ENCODE peak calls at places on chromosomes 7 and 10, in seven cellular contexts. J is endothelial cell of umbilical vein, N is K562, W is HCT116, B is HepG2, Q is SK-N-SH, I is H1. H is an unnamed sample.

GRCh38 chr7:43869898-43870240 is 552 bp upstream of the MRPS24 start:
- DNase-seq in Q (no peak), J (no peak), B (no peak), W (no peak), N (no peak), I (no peak), H (no peak)

GRCh38 chr10:32077896-32078295 is 21.7 kb upstream of the KIF5B start:
- DNase-seq in J (no peak), I (no peak), B (peak; percentile 21), Q (no peak), W (no peak), N (no peak), H (no peak)

GRCh38 chr7:105678811-105679495 is 97.7 kb upstream of the EFCAB10 start:
- DNase-seq in B (no peak), W (no peak), I (no peak), Q (no peak), J (peak; percentile 69), N (no peak), H (no peak)

GRCh38 chr7:21912305-21912704 is 33.4 kb downstream of the CDCA7L start:
- DNase-seq in I (no peak), J (no peak), B (no peak), W (no peak), Q (no peak), N (no peak), H (no peak)

GRCh38 chr10:71796749-71797405 is 23.6 kb upstream of the VSIR start:
- DNase-seq in Q (no peak), B (no peak), W (no peak), J (no peak), N (peak; percentile 58), I (no peak), H (no peak)

GRCh38 chr7:29091722-29092121 is 54.6 kb downstream of the CPVL start:
- DNase-seq in I (no peak), J (no peak), Q (no peak), N (no peak), B (no peak), W (no peak), H (no peak)

GRCh38 chr7:146937836-146938235 is 821.2 kb downstream of the CNTNAP2 start:
- DNase-seq in B (no peak), J (no peak), Q (no peak), N (no peak), W (no peak), I (no peak), H (no peak)

GRCh38 chr10:130479906-130480305 is 343.7 kb downstream of the GLRX3 start:
- DNase-seq in B (no peak), N (no peak), W (no peak), I (no peak), Q (no peak), J (no peak), H (no peak)

GRCh38 chr10:113335603-113336002 is 217.2 kb upstream of the HABP2 start:
- DNase-seq in J (peak; percentile 63), W (no peak), N (no peak), Q (no peak), I (no peak), B (no peak), H (no peak)

GRCh38 chr10:21681156-21681555 is 147.1 kb downstream of the MLLT10 start:
- DNase-seq in J (no peak), Q (no peak), W (no peak), I (no peak), B (no peak), N (no peak), H (no peak)

GRCh38 chr7:1922071-1922869 is 252.2 kb downstream of the ELFN1 start:
- DNase-seq in N (no peak), Q (peak; percentile 93), W (no peak), J (no peak), I (no peak), B (no peak), H (no peak)

GRCh38 chr10:131744356-131744755 is 156.5 kb upstream of the PPP2R2D start:
- DNase-seq in B (no peak), N (no peak), I (no peak), Q (no peak), W (no peak), J (no peak), H (no peak)

GRCh38 chr7:594920-595620 is 75.4 kb upstream of the PDGFA start:
- DNase-seq in N (no peak), J (no peak), I (no peak), Q (no peak), B (no peak), W (no peak), H (no peak)

GRCh38 chr7:116327751-116328150 is 117.4 kb downstream of the TES start:
- DNase-seq in Q (no peak), I (no peak), N (no peak), W (peak; percentile 29), B (no peak), J (peak; percentile 97), H (no peak)

GRCh38 chr7:106419455-106420182 is 134.8 kb upstream of the NAMPT start:
- DNase-seq in B (no peak), Q (no peak), W (no peak), J (no peak), N (no peak), I (no peak), H (no peak)

GRCh38 chr10:54908019-54908418 is 107.0 kb upstream of the PCDH15 start:
- DNase-seq in Q (no peak), N (no peak), J (no peak), B (no peak), I (no peak), W (no peak), H (no peak)

GRCh38 chr7:47619806-47620205 is 37.9 kb upstream of the TNS3 start:
- DNase-seq in J (no peak), B (no peak), I (no peak), W (no peak), Q (no peak), N (no peak), H (no peak)

GRCh38 chr7:43569424-43569823 is 13.5 kb upstream of the STK17A start:
- DNase-seq in N (no peak), J (no peak), W (no peak), I (no peak), B (no peak), Q (no peak), H (no peak)

GRCh38 chr7:46524350-46524749 is 603.3 kb upstream of the IGFBP3 start:
- DNase-seq in B (no peak), W (no peak), N (no peak), Q (no peak), J (no peak), I (no peak), H (no peak)

GRCh38 chr10:8100366-8100765 is 45.9 kb downstream of the GATA3 start:
- DNase-seq in B (no peak), Q (no peak), I (no peak), N (no peak), J (no peak), W (no peak), H (no peak)

DNA sequence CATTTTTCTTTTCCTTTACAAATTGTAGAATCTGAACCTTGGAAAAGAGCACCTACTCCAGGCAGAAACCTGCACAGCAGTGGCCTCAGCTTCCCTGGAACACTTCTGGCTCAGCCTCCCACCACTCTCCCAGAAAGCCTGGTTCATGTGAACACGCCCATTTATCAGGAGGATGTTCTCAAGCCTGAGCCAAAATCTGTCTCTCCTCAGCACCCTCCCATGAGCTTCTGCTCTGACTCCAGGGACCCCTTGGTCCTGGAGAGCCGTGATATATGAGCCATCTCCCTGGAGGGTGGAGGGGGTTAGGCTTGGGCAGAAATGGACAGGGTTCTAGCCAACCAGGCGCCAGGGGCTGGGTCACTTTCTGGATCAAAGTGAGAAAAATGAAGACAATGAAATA is 10.1 kb downstream of the GDF2 start:
- DNase-seq in B (no peak), J (no peak), W (no peak), N (no peak), Q (no peak), I (no peak), H (no peak)
- TF ChIP-seq MAX in B (no peak), J (no peak), W (no peak), N (no peak), Q (no peak), I (no peak), H (no peak)

DNA sequence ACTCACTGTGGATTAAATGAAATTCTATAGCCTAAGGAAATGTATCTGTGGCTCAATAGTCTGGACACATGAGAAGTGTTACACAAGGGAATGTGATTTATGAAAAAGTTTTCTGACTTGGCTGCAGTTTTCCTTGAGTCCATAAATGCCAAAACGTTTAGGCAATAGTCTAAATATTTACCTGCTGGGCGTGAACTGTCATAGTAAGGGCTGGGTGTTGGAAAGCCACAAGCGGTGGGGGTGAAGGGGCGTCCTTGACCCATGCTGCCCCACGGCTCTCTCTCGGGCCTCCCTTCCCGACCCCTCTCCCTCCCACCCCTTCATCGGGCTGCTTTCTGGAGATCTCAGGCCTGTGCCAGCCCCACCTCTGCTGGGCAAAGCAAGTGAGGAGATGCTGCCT is 223.7 kb downstream of the BUB3 start:
- DNase-seq in W (no peak), I (no peak), Q (no peak), N (no peak), J (no peak), B (peak; percentile 34), H (no peak)
- TF ChIP-seq POLR2AphosphoS5 in W (no peak), I (no peak), Q (no peak), N (no peak), J (no peak), B (no peak), H (no peak)

GRCh38 chr7:39589323-39590111 is 23.3 kb downstream of the YAE1 start:
- DNase-seq in N (peak; percentile 56), W (peak; percentile 79), I (peak; percentile 60), Q (no peak), B (no peak), J (peak; percentile 99), H (peak; percentile 45)

GRCh38 chr7:39592586-39592985 is 26.4 kb downstream of the YAE1 start:
- DNase-seq in B (no peak), J (peak; percentile 82), N (no peak), Q (no peak), W (no peak), I (no peak), H (no peak)

GRCh38 chr7:39595102-39595620 is 28.2 kb upstream of the RALA start:
- DNase-seq in W (no peak), Q (no peak), N (no peak), J (peak; percentile 97), B (peak; percentile 16), I (no peak), H (no peak)
- TF ChIP-seq MAX in W (no peak), Q (no peak), N (no peak), J (no peak), B (no peak), I (no peak), H (no peak)

DNA sequence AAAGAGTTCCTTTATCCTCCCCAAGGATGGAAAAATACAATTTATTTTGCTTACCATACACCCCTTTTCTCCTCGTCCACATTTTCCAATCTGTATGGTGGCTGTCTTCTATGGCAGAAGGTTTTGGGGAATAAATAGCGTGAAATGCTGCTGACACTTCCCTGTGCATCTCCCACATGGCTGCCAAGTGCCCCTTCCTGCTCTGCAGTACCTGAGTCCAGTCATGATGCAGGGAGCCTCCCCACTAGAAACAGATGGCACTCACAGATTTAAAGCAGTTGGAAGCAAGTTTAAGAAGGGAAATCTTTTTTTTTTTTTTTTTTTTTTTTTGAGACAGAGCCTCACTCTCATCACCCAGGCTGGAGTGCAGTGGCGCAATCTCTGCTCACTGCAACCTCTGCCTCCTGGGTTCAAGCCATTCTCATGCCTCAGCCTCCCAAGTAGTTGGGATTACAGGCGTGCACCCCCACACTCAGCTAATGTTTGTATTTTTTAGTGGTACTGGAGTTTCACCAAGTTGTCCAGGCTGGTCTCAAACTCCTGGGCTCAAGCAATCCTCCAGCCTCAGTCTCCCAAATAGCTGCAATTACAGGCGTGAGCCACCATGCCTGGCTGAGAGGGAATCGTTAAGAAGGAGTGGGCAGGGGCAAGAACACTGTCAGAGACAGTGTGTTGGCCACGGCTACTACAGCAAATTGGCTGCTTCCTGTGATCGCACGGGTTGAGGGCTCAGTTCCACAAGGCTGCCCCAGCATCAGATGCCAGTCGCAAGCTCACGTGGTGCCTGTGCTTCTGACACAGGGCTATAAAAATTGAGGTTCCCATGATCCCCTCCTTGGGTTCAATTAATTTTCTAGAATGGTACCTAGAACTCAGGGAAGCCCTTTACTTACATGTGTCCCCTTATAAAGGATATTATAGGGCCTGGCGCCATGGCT is 5.3 kb upstream of the PILRA start:
- DNase-seq in I (no peak), W (no peak), B (no peak), Q (no peak), N (no peak), J (no peak), H (no peak)
- TF ChIP-seq POLR2AphosphoS5 in I (peak; percentile 25), W (peak; percentile 15), B (no peak), Q (no peak), N (no peak), J (no peak), H (no peak)